ENCODE peak calls at places on chromosomes 3 and 15, in four cellular contexts. L is GM23248; N is stimulated activated CD8-positive, alpha-beta memory T cell treated with anti-CD3 and anti-CD28 coated beads, Interleukin-15, amount 100 ng/mL, for 24 hours; C is putamen. Z is an unnamed sample.

GRCh38 chr3:189909139-189909538 is 211.6 kb downstream of the P3H2 start:
- DNase-seq in L (no peak), N (no peak), C (no peak), Z (no peak)

GRCh38 chr15:97861529-97861928 is 99.0 kb upstream of the ARRDC4 start:
- DNase-seq in L (no peak), N (no peak), C (no peak), Z (no peak)

GRCh38 chr15:73873889-73874511 is 636 bp downstream of the TBC1D21 start:
- DNase-seq in L (peak; percentile 64), N (no peak), C (no peak), Z (no peak)

GRCh38 chr3:12916159-12916558 is 74.8 kb upstream of the RPL32 start:
- DNase-seq in L (no peak), N (no peak), C (no peak), Z (no peak)

GRCh38 chr3:156727519-156728205 is 53.3 kb downstream of the TIPARP start:
- DNase-seq in L (no peak), N (no peak), C (no peak), Z (no peak)

GRCh38 chr3:13518516-13519351 is 30.2 kb upstream of the FBLN2 start:
- DNase-seq in L (no peak), N (no peak), C (peak; percentile 61), Z (peak; percentile 71)

GRCh38 chr15:78103406-78104118 is 11.2 kb downstream of the SH2D7 start:
- DNase-seq in L (no peak), N (no peak), C (no peak), Z (no peak)

GRCh38 chr3:30203301-30203700 is 403.1 kb upstream of the TGFBR2 start:
- DNase-seq in L (peak; percentile 70), N (no peak), C (no peak), Z (no peak)

GRCh38 chr3:4988815-4989648 is 9.8 kb downstream of the BHLHE40 start:
- DNase-seq in L (peak; percentile 38), N (no peak), C (no peak), Z (no peak)

GRCh38 chr3:41259449-41260062 is 60.3 kb downstream of the CTNNB1 start:
- DNase-seq in L (peak; percentile 54), N (no peak), C (no peak), Z (no peak)